ENCODE peak calls at places on chromosomes 4 and X, in seven cellular contexts. C is HepG2, P is GM12878, J is SK-N-SH, H is K562, Q is H1, U is GM12891. I is an unnamed sample.

GRCh38 chrX:1215123-1215823 is 2.8 kb upstream of the CRLF2 start:
- DNase-seq in U (no peak), C (no peak), H (no peak), P (no peak), Q (no peak), J (no peak), I (no peak)

GRCh38 chrX:288561-288991 is 7.4 kb downstream of the PLCXD1 start:
- DNase-seq in H (no peak), U (no peak), C (no peak), J (no peak), Q (no peak), P (no peak), I (no peak)

GRCh38 chrX:12974217-12974796 is 603 bp upstream of the TMSB4X start:
- DNase-seq in U (no peak), H (peak; percentile 66), P (no peak), C (no peak), Q (peak; percentile 49), J (peak; percentile 46), I (no peak)

GRCh38 chr4:153296424-153296823 is 48.1 kb upstream of the MND1 start:
- DNase-seq in H (no peak), C (no peak), J (no peak), Q (no peak), U (no peak), P (no peak), I (no peak)

GRCh38 chr4:168892456-168892855 is 117.6 kb downstream of the CBR4 start:
- DNase-seq in Q (no peak), U (no peak), C (no peak), J (no peak), H (no peak), P (no peak), I (no peak)

GRCh38 chr4:41438564-41438963 is 99.4 kb upstream of the LIMCH1 start:
- DNase-seq in P (no peak), J (no peak), Q (no peak), C (no peak), H (no peak), U (no peak), I (no peak)

GRCh38 chr4:5307928-5308327 is 256.6 kb downstream of the STK32B start:
- DNase-seq in J (no peak), C (no peak), P (no peak), U (no peak), H (no peak), Q (no peak), I (no peak)

GRCh38 chr4:726235-726787 is 20.7 kb downstream of the PCGF3 start:
- DNase-seq in J (no peak), U (no peak), H (peak; percentile 44), Q (no peak), C (no peak), P (no peak), I (no peak)

GRCh38 chr4:184375027-184375426 is 99.3 kb downstream of the IRF2 start:
- DNase-seq in U (no peak), Q (no peak), P (no peak), J (no peak), C (no peak), H (no peak), I (no peak)

GRCh38 chrX:132786217-132786616 is 172.2 kb downstream of the HS6ST2 start:
- DNase-seq in U (no peak), P (no peak), J (no peak), Q (no peak), H (no peak), C (no peak), I (no peak)

GRCh38 chr4:147940144-147940543 is 208.3 kb downstream of the ARHGAP10 start:
- DNase-seq in U (no peak), C (no peak), P (no peak), Q (no peak), H (no peak), J (peak; percentile 42), I (no peak)

GRCh38 chrX:10381218-10381617 is 224.4 kb downstream of the CLCN4 start:
- DNase-seq in Q (no peak), J (no peak), H (no peak), P (no peak), U (no peak), C (no peak), I (no peak)

GRCh38 chrX:48938721-48939416 is 18.5 kb downstream of the OTUD5 start:
- DNase-seq in J (no peak), P (peak; percentile 84), H (no peak), C (no peak), U (no peak), Q (no peak), I (no peak)

GRCh38 chrX:259692-260355 is 21.4 kb upstream of the PLCXD1 start:
- DNase-seq in U (no peak), C (no peak), Q (no peak), J (no peak), P (no peak), H (peak; percentile 9), I (no peak)

GRCh38 chr4:112355662-112356061 is 58.5 kb downstream of the ALPK1 start:
- DNase-seq in C (no peak), U (no peak), J (no peak), Q (no peak), P (no peak), H (no peak), I (no peak)

GRCh38 chrX:19097553-19097952 is 24.7 kb downstream of the ADGRG2 start:
- DNase-seq in J (no peak), Q (no peak), H (no peak), U (no peak), P (no peak), C (no peak), I (no peak)

GRCh38 chr4:42954925-42955669 is 62.6 kb downstream of the GRXCR1 start:
- DNase-seq in P (no peak), Q (no peak), H (no peak), U (no peak), C (no peak), J (no peak), I (no peak)

GRCh38 chr4:83356899-83357661 is 22.4 kb upstream of the HPSE start:
- DNase-seq in C (peak; percentile 76), P (no peak), H (no peak), Q (no peak), J (no peak), U (no peak), I (no peak)

GRCh38 chr4:83197555-83198235 is 83.2 kb upstream of the PLAC8 start:
- DNase-seq in J (no peak), Q (no peak), H (no peak), P (no peak), C (peak; percentile 83), U (no peak), I (no peak)

GRCh38 chrX:138723301-138723700 is 11.8 kb upstream of the FGF13 start:
- DNase-seq in H (no peak), P (no peak), U (no peak), Q (no peak), J (no peak), C (no peak), I (no peak)

GRCh38 chr4:90815569-90815968 is 688.4 kb downstream of the CCSER1 start:
- DNase-seq in C (no peak), P (no peak), Q (no peak), J (no peak), U (no peak), H (no peak), I (no peak)

DNA sequence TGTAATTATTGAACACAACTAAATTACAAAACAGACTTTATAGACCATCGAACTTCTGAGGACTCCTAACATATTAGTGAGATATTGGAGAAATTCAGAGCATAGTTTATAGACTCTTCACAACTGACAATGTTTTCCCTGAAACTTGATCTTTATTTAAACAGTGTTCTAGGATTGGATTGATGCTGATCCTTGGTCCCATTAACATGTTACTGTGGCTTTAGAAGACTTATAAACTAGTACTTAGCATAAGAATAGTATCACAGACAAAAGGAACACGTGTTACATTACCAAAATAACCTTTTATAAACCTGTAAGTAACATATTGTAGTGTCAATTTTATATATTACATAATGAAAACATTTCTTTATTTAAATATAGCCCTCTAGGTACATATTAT is 689.6 kb downstream of the CCSER1 start:
- DNase-seq in U (no peak), H (no peak), P (no peak), C (no peak), J (no peak), Q (no peak), I (no peak)
- TF ChIP-seq TAF1 in U (no peak), H (no peak), P (no peak), C (no peak), J (no peak), Q (no peak), I (no peak)

GRCh38 chr4:71692963-71693362 is 90.9 kb downstream of the GC start:
- DNase-seq in H (no peak), C (no peak), U (no peak), J (no peak), P (no peak), Q (no peak), I (no peak)
- TF ChIP-seq TAF1 in H (no peak), C (no peak), U (no peak), J (no peak), P (no peak), Q (no peak), I (no peak)

GRCh38 chr4:36189511-36190226 is 54.6 kb downstream of the ARAP2 start:
- DNase-seq in H (no peak), J (no peak), Q (no peak), C (no peak), P (peak; percentile 56), U (no peak), I (no peak)
- TF ChIP-seq TAF1 in H (no peak), J (no peak), Q (no peak), C (no peak), P (no peak), U (no peak), I (no peak)

GRCh38 chr4:52838729-52839722 is 23.1 kb upstream of the RASL11B start:
- DNase-seq in P (no peak), J (no peak), C (peak; percentile 8), H (no peak), U (no peak), Q (no peak), I (no peak)

GRCh38 chr4:52841707-52842456 is 20.2 kb upstream of the RASL11B start:
- DNase-seq in C (no peak), P (no peak), U (no peak), Q (no peak), J (peak; percentile 62), H (no peak), I (no peak)

GRCh38 chr4:52843351-52843750 is 18.8 kb upstream of the RASL11B start:
- DNase-seq in C (no peak), H (no peak), Q (no peak), J (no peak), P (no peak), U (no peak), I (no peak)

GRCh38 chr4:52842788-52843187 is 19.3 kb upstream of the RASL11B start:
- DNase-seq in C (no peak), P (no peak), J (no peak), Q (no peak), H (no peak), U (no peak), I (no peak)

GRCh38 chr4:52840531-52841350 is 21.4 kb upstream of the RASL11B start:
- DNase-seq in Q (no peak), J (no peak), U (no peak), H (no peak), P (no peak), C (no peak), I (no peak)
- TF ChIP-seq TAF1 in Q (no peak), J (no peak), U (no peak), H (no peak), P (no peak), C (no peak), I (no peak)

GRCh38 chr4:28357985-28358384 is 1497.3 kb downstream of the STIM2 start:
- DNase-seq in C (no peak), Q (no peak), J (no peak), H (no peak), U (no peak), P (no peak), I (no peak)

GRCh38 chr4:28360681-28361080 is 1500.0 kb downstream of the STIM2 start:
- DNase-seq in P (no peak), U (no peak), Q (no peak), J (no peak), H (no peak), C (no peak), I (no peak)

GRCh38 chr4:28362169-28362568 is 1501.5 kb downstream of the STIM2 start:
- DNase-seq in J (no peak), Q (no peak), C (no peak), P (no peak), H (no peak), U (no peak), I (no peak)
- TF ChIP-seq TAF1 in J (no peak), Q (no peak), C (no peak), P (no peak), H (no peak), U (no peak), I (no peak)

I was measured in GM12892.